ENCODE peak calls at places on chromosome 17, in six cellular contexts. W, N, Z, D, U and L are unnamed samples.

GRCh38 chr17:68378202-68379149 is 78.8 kb downstream of the WIPI1 start:
- DNase-seq in W (peak), U (peak), Z (peak), D (peak), N (no peak), L (peak)

GRCh38 chr17:3740611-3741073 is 16.9 kb downstream of the HASPIN start:
- DNase-seq in Z (no peak), D (no peak), N (no peak), W (no peak), U (no peak), L (no peak)

GRCh38 chr17:74746922-74747321 is 1.5 kb upstream of the NHERF1 start:
- DNase-seq in N (no peak), D (no peak), U (no peak), W (no peak), Z (no peak), L (peak)

GRCh38 chr17:55168970-55169687 is 95.6 kb upstream of the HLF start:
- DNase-seq in U (no peak), W (no peak), D (no peak), N (peak), Z (no peak), L (no peak)

GRCh38 chr17:64155751-64156544 is 26.0 kb upstream of the ERN1 start:
- DNase-seq in Z (peak), U (peak), W (peak), N (no peak), D (peak), L (peak)

GRCh38 chr17:73952498-73953205 is 250.8 kb upstream of the RPL38 start:
- DNase-seq in D (no peak), W (peak), N (no peak), U (no peak), Z (no peak), L (peak)

GRCh38 chr17:82930924-82931695 is 91.3 kb upstream of the ZNF750 start:
- DNase-seq in N (no peak), U (no peak), D (no peak), W (peak), Z (peak), L (no peak)

GRCh38 chr17:14312522-14312921 is 11.6 kb downstream of the HS3ST3B1 start:
- DNase-seq in Z (no peak), D (no peak), N (no peak), W (no peak), U (no peak), L (no peak)

GRCh38 chr17:66038125-66038524 is 153.8 kb downstream of the CEP112 start:
- DNase-seq in U (no peak), D (no peak), Z (no peak), W (no peak), N (no peak), L (no peak)

GRCh38 chr17:50146230-50146926 is 4.1 kb downstream of the PPP1R9B start:
- DNase-seq in Z (no peak), U (no peak), W (no peak), D (no peak), N (no peak), L (no peak)

GRCh38 chr17:17511971-17512858 is 16.0 kb upstream of the RASD1 start:
- DNase-seq in D (no peak), U (peak), Z (no peak), N (no peak), W (peak), L (no peak)

GRCh38 chr17:2214887-2215615 is 88.5 kb downstream of the SMG6 start:
- DNase-seq in U (peak), W (no peak), Z (no peak), D (no peak), N (no peak), L (peak)

GRCh38 chr17:35080536-35080935 is 17.0 kb upstream of the RFFL start:
- DNase-seq in U (no peak), W (no peak), N (peak), Z (no peak), D (no peak), L (no peak)

GRCh38 chr17:47305302-47305923 is 18.3 kb upstream of the EFCAB13 start:
- DNase-seq in Z (no peak), D (no peak), N (no peak), U (peak), W (no peak), L (no peak)

GRCh38 chr17:20955437-20956323 is 87.1 kb downstream of the USP22 start:
- DNase-seq in W (no peak), Z (no peak), U (peak), D (peak), N (no peak), L (no peak)

GRCh38 chr17:67546578-67547527 is 169.8 kb downstream of the PITPNC1 start:
- DNase-seq in D (no peak), Z (peak), W (peak), U (peak), N (no peak), L (peak)

GRCh38 chr17:77373298-77374169 is 232.8 kb downstream of the SEC14L1 start:
- DNase-seq in Z (peak), D (no peak), N (no peak), W (peak), U (no peak), L (peak)

GRCh38 chr17:30454635-30455034 is 22.6 kb upstream of the GOSR1 start:
- DNase-seq in Z (no peak), D (no peak), U (no peak), W (no peak), N (no peak), L (no peak)

GRCh38 chr17:16945513-16946201 is 26.3 kb downstream of the TNFRSF13B start:
- DNase-seq in U (no peak), D (no peak), N (no peak), Z (no peak), W (peak), L (no peak)

GRCh38 chr17:65931246-65932149 is 260.4 kb downstream of the CEP112 start:
- DNase-seq in D (no peak), U (peak), W (no peak), N (no peak), Z (no peak), L (no peak)

GRCh38 chr17:20896153-20896649 is 146.6 kb downstream of the USP22 start:
- DNase-seq in U (peak), Z (peak), W (peak), N (no peak), D (no peak), L (peak)

GRCh38 chr17:77734371-77735050 is 224.0 kb upstream of the TNRC6C start:
- DNase-seq in Z (peak), W (peak), N (no peak), U (peak), D (peak), L (peak)

GRCh38 chr17:28612936-28613872 is 781 bp downstream of the RSKR start:
- DNase-seq in U (peak), D (no peak), W (peak), N (no peak), Z (peak), L (peak)

GRCh38 chr17:36632916-36633846 is 31.8 kb downstream of the MRM1 start:
- DNase-seq in N (no peak), D (no peak), U (no peak), W (no peak), Z (no peak), L (no peak)

GRCh38 chr17:63932008-63932561 is at the start of gene CD79B:
- DNase-seq in W (no peak), Z (no peak), N (no peak), D (no peak), U (no peak), L (no peak)

GRCh38 chr17:37413875-37414519 is 7.3 kb downstream of the TADA2A start:
- DNase-seq in W (no peak), Z (no peak), N (no peak), U (peak), D (no peak), L (no peak)

GRCh38 chr17:17750881-17751280 is 69.6 kb downstream of the RAI1 start:
- DNase-seq in W (no peak), D (no peak), Z (no peak), N (peak), U (no peak), L (no peak)

GRCh38 chr17:38345743-38346142 is 2.0 kb upstream of the GPR179 start:
- DNase-seq in U (no peak), Z (no peak), D (no peak), N (no peak), W (no peak), L (no peak)

GRCh38 chr17:65121916-65122821 is 15.0 kb upstream of the RGS9 start:
- DNase-seq in Z (no peak), D (no peak), U (no peak), W (no peak), N (peak), L (no peak)

GRCh38 chr17:10021239-10021638 is 116.2 kb upstream of the RCVRN start:
- DNase-seq in U (peak), W (peak), Z (no peak), N (no peak), D (no peak), L (no peak)

GRCh38 chr17:74531231-74531761 is at the start of gene CD300LB:
- DNase-seq in Z (peak), N (no peak), W (peak), D (no peak), U (no peak), L (no peak)

GRCh38 chr17:56185491-56185890 is 32.2 kb downstream of the ANKFN1 start:
- DNase-seq in N (no peak), Z (no peak), W (no peak), D (no peak), U (peak), L (no peak)

DNA sequence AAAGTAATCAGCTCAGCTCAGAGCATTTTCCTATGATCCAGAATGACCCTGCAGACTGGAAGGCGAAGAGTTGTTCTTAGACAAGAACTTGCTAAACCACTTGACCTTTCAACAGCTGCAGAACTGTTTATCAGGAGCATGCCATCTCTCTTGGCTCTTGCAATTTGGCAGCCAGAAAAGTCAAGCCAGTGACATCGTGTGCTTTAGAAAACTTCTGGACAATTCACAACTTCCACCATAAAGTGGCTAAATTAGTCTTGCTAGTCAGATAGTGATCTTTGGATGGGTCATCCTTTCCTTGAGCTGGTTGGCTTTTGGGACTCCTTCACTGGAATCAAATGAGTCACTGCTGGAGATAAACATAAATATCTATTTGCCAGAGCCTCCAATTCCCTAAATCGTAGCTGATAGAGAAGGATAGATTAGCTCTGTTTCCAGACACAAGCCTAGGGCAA is 146.5 kb downstream of the MAP2K6 start:
- DNase-seq in W (no peak), D (no peak), N (no peak), U (peak), Z (no peak), L (no peak)
- H3K27ac ChIP-seq in W (no peak), D (no peak), N (no peak), U (no peak), Z (no peak), L (no peak)

GRCh38 chr17:41505007-41505835 is at the start of gene KRT13:
- DNase-seq in W (no peak), Z (no peak), U (no peak), D (no peak), N (no peak), L (no peak)
- TF ChIP-seq POLR2A in W (no peak), Z (no peak), U (no peak), D (no peak), N (no peak), L (no peak)

DNA sequence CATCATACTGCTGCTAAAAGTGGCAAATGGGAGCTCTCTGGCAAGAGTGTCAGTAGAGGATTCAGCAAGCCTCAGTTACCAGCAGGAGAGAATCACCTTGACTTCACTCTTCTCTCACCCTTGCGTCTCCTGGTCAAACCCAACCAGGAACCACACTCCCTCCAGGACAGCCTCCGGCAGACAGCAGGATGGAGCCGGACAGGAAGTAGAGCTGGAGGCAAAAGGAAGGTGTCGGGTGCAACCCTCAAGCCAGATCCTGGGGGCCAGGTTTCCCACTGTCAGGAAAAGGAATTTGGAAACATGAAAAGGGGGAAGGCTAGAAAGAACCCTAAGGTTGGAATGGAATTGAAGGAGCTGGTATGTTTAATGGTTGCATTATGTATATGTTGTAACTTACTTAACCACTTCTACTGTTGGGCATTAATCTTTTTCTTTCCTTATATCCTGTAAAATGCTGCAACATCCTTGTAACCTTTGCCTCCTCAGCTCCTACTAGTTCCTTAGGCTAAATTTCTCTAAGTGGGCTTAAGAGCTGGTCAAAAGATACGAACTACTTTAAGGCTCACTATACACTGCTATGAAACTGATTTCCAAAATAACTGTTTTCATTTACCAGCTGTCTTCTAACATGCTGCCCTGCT is 40.3 kb downstream of the CYTH1 start:
- DNase-seq in U (no peak), W (no peak), D (no peak), Z (no peak), N (no peak), L (no peak)
- H3K27ac ChIP-seq in U (no peak), W (no peak), D (no peak), Z (no peak), N (peak), L (no peak)

DNA sequence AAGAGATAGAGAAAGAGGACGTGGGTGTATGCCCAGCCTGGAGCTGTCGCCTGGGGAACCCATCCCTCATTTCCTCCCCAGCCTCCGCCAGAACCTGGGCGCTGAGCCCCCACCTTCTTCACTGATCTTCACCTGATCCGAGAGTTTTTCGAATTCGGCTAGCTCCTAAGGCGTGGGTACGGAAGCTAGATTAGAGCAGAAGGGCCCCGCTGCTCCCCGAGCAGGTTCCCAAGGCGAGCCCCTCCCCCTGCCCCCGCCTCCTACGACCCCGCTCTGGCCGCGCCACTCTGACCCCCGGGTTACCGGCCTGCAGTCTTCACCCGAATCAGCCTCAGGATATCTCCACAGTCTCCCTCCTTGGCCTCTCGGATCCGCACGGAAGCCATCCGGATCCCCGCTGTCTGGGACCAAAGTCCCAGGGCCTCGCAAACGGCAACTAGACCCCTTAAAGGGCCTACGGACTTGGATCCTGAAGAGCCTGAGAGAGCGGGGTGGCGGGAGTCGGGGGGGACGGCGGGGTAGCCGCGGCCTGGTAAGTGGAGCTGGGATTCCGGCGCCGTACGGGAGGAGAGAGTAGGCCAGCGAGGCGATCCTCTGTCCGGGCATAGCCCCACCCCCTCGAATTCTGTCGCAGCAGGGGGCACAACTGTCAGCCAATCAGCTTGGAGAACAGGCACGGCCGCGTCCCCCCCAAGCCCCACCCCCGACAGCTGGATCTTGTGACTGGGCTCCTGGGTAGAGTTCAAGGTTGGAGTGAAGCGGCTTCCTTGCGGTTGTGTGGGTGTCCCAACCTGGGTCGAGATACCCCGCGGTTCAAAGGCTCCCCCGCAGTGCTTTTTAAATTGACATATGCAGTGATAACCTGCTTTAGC is at the start of gene SAT2:
- DNase-seq in Z (peak), U (peak), D (peak), N (peak), W (peak), L (peak)
- TF ChIP-seq POLR2A in Z (peak), U (peak), D (peak), N (peak), W (peak), L (peak)

GRCh38 chr17:27577884-27578717 is 52.9 kb upstream of the LGALS9 start:
- DNase-seq in U (peak), D (no peak), Z (peak), N (no peak), W (no peak), L (peak)

GRCh38 chr17:27576429-27577123 is 54.4 kb upstream of the LGALS9 start:
- DNase-seq in Z (no peak), W (no peak), D (no peak), U (peak), N (no peak), L (no peak)

GRCh38 chr17:27575912-27576252 is 55.1 kb upstream of the LGALS9 start:
- DNase-seq in N (no peak), Z (no peak), D (no peak), W (no peak), U (no peak), L (no peak)

GRCh38 chr17:27578718-27579085 is 52.3 kb upstream of the LGALS9 start:
- DNase-seq in U (peak), N (peak), Z (no peak), D (no peak), W (no peak), L (no peak)

DNA sequence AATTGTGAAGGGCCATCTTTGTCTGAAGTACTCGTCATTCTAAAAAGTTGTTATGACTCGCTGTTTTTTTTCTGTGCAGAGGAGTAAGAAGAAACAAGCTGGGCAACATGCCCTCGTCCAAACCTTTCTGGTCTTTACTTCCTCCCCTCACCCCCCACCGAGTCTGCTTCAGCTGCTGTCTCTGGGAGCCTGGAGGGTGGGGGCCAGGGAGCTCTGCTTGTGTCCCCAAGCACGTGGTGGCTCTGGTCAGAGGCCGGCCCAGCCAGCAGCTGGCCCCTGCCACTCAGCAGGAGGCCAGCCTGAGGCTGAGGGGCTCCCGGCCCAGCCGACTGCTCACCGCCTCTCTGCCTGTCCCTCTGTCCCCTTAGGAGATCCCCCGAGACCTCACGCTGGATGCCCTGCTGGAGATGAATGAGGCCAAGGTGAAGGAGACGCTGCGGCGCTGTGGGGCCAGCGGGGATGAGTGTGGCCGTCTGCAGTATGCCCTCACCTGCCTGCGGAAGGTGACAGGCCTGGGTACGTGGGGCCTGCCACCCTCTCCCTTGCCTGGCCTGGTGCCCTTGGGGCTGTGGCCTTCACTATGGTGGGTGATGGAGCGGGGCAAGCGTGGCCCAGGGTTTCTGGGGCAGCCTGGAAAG is 53.7 kb upstream of the LGALS9 start:
- DNase-seq in Z (peak), N (no peak), U (peak), D (no peak), W (no peak), L (peak)
- H3K27ac ChIP-seq in Z (peak), N (no peak), U (peak), D (no peak), W (no peak), L (peak)

GRCh38 chr17:76080207-76080933 is 1.4 kb downstream of the ZACN start:
- DNase-seq in U (no peak), W (no peak), N (no peak), D (no peak), Z (no peak), L (no peak)
- TF ChIP-seq POLR2A in U (no peak), W (no peak), N (peak), D (no peak), Z (no peak), L (no peak)

DNA sequence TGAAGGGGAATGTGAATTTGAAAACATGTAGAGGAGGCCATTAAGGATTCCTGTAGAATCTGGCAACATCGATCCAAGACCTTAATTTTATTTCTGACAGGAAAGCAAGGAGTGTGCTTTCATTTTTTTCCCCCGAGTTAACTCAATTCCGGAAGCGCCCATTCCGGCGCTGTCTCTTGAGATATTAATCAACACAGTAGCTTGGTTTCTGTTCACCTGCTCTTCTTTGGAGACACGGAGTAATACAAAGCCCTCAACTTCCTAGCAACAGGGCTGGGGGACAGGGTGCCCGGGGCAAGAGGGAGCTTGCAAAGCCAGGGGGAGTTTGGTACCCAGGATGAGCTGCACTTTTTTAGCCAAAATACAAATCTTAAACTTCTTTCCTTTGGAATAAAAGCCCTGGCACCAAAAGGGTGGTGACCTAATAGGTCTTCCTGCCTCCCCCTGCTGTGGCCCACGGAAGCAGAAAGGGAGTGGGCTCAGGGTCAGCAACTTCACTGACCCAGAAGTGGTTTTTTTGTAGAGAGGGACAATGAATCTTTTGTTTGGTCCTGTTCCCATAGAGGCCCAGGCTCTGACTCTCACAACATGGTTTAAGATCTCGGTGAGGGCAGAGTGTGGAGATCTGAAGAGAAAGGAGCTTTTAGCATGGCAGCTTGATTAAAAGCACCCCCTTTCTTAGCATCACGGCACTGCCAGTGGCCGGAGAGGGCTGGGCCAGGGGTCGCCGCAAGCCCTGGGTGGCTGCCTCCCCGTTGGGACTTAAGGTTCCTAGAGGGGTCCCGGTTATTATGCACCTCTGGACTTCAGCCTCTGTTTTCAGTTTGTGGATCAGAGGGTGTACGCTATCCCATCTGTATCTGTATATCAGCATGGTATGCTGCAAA is 207.3 kb downstream of the CCDC182 start:
- DNase-seq in W (no peak), U (no peak), D (no peak), N (no peak), Z (no peak), L (no peak)
- H3K27ac ChIP-seq in W (no peak), U (no peak), D (no peak), N (peak), Z (peak), L (peak)